ENCODE peak calls at places on chromosomes 3 and 15, in ten cellular contexts. Q is spleen, C is adrenal gland, J is HepG2, G is heart left ventricle, B is A549, S is stomach, D is ovary, L is vagina, H is tibial nerve. F is an unnamed sample.

GRCh38 chr15:28192772-28193171 is 93.7 kb upstream of the OCA2 start:
- DNase-seq in Q (no peak), C (no peak), J (no peak), G (no peak), B (no peak), S (no peak), D (no peak), L (no peak), H (no peak), F (no peak)

GRCh38 chr3:62252614-62253147 is 120.7 kb downstream of the FEZF2 start:
- DNase-seq in Q (no peak), C (peak), J (no peak), G (no peak), B (no peak), S (no peak), D (no peak), L (no peak), H (no peak), F (no peak)

GRCh38 chr15:74653426-74654082 is 37.9 kb downstream of the CLK3 start:
- DNase-seq in Q (no peak), C (no peak), J (no peak), G (peak), B (no peak), S (peak), D (no peak), L (no peak), H (no peak), F (no peak)

GRCh38 chr3:167816953-167817352 is 81.4 kb downstream of the SERPINI1 start:
- DNase-seq in Q (no peak), C (no peak), J (no peak), G (no peak), B (no peak), S (no peak), D (no peak), L (no peak), H (no peak), F (no peak)

GRCh38 chr3:44476181-44476599 is 1.3 kb downstream of the ZNF445 start:
- DNase-seq in Q (no peak), C (no peak), J (no peak), G (no peak), B (no peak), S (no peak), D (no peak), L (no peak), H (no peak), F (no peak)

GRCh38 chr3:16999871-17000270 is 115.1 kb downstream of the PLCL2 start:
- DNase-seq in Q (no peak), C (no peak), J (no peak), G (no peak), B (no peak), S (no peak), D (no peak), L (no peak), H (no peak), F (no peak)

GRCh38 chr3:137471553-137472204 is 292.4 kb upstream of the SOX14 start:
- DNase-seq in Q (no peak), C (no peak), J (no peak), G (no peak), B (no peak), S (no peak), D (no peak), L (no peak), H (no peak), F (no peak)

GRCh38 chr3:101725192-101725889 is 927 bp downstream of the CEP97 start:
- DNase-seq in Q (peak), C (peak), J (no peak), G (peak), B (peak), S (peak), D (no peak), L (no peak), H (peak), F (peak)

GRCh38 chr3:185943363-185944106 is 5.7 kb upstream of the TRA2B start:
- DNase-seq in Q (peak), C (peak), J (peak), G (peak), B (peak), S (peak), D (peak), L (no peak), H (peak), F (peak)

GRCh38 chr3:197462808-197463207 is 93.0 kb downstream of the BDH1 start:
- DNase-seq in Q (no peak), C (no peak), J (no peak), G (no peak), B (no peak), S (no peak), D (no peak), L (no peak), H (no peak), F (no peak)

GRCh38 chr3:23991236-23992050 is 46.4 kb downstream of the NR1D2 start:
- DNase-seq in Q (no peak), C (no peak), J (no peak), G (no peak), B (no peak), S (no peak), D (no peak), L (no peak), H (no peak), F (no peak)

GRCh38 chr3:122958290-122958689 is 69.3 kb downstream of the SEMA5B start:
- DNase-seq in Q (no peak), C (no peak), J (no peak), G (no peak), B (no peak), S (no peak), D (no peak), L (no peak), H (no peak), F (no peak)

GRCh38 chr15:80615783-80616391 is 79.2 kb upstream of the ABHD17C start:
- DNase-seq in Q (no peak), C (peak), J (peak), G (peak), B (no peak), S (peak), D (peak), L (peak), H (no peak), F (peak)

GRCh38 chr15:31399544-31400171 is 73.0 kb downstream of the KLF13 start:
- DNase-seq in Q (no peak), C (no peak), J (no peak), G (no peak), B (no peak), S (no peak), D (no peak), L (no peak), H (no peak), F (no peak)

GRCh38 chr3:4741404-4742307 is 237.6 kb upstream of the BHLHE40 start:
- DNase-seq in Q (no peak), C (peak), J (peak), G (peak), B (peak), S (peak), D (peak), L (no peak), H (peak), F (peak)

GRCh38 chr3:150736903-150737832 is 25.8 kb downstream of the SIAH2 start:
- DNase-seq in Q (no peak), C (peak), J (peak), G (no peak), B (no peak), S (no peak), D (no peak), L (no peak), H (peak), F (no peak)

GRCh38 chr3:131224886-131225550 is 156.6 kb upstream of the NUDT16 start:
- DNase-seq in Q (no peak), C (no peak), J (no peak), G (no peak), B (no peak), S (no peak), D (no peak), L (no peak), H (no peak), F (no peak)

GRCh38 chr3:53800041-53800440 is 46.2 kb downstream of the CHDH start:
- DNase-seq in Q (no peak), C (no peak), J (no peak), G (no peak), B (no peak), S (no peak), D (no peak), L (no peak), H (no peak), F (no peak)

GRCh38 chr15:42955518-42955917 is 34.9 kb upstream of the TTBK2 start:
- DNase-seq in Q (no peak), C (no peak), J (no peak), G (no peak), B (no peak), S (no peak), D (no peak), L (no peak), H (no peak), F (no peak)

GRCh38 chr3:51559266-51559907 is 20.9 kb downstream of the RAD54L2 start:
- DNase-seq in Q (no peak), C (peak), J (no peak), G (no peak), B (no peak), S (no peak), D (peak), L (no peak), H (peak), F (peak)

GRCh38 chr3:187750041-187750512 is 4.8 kb upstream of the BCL6 start:
- DNase-seq in Q (no peak), C (peak), J (peak), G (peak), B (peak), S (peak), D (peak), L (no peak), H (no peak), F (no peak)

GRCh38 chr3:8581806-8582436 is 62.7 kb downstream of the SSUH2 start:
- DNase-seq in Q (no peak), C (no peak), J (no peak), G (no peak), B (no peak), S (no peak), D (no peak), L (no peak), H (no peak), F (no peak)

GRCh38 chr15:31023841-31024240 is 32.4 kb upstream of the MTMR10 start:
- DNase-seq in Q (no peak), C (no peak), J (no peak), G (no peak), B (no peak), S (no peak), D (no peak), L (no peak), H (no peak), F (no peak)

GRCh38 chr3:186909078-186909853 is 21.1 kb upstream of the ST6GAL1 start:
- DNase-seq in Q (peak), C (no peak), J (peak), G (no peak), B (no peak), S (peak), D (no peak), L (no peak), H (no peak), F (no peak)

GRCh38 chr3:60323180-60323579 is 928.1 kb downstream of the FHIT start:
- DNase-seq in Q (no peak), C (no peak), J (no peak), G (no peak), B (no peak), S (no peak), D (no peak), L (no peak), H (no peak), F (no peak)

GRCh38 chr3:120145498-120146285 is 51.4 kb upstream of the GSK3B start:
- DNase-seq in Q (no peak), C (no peak), J (no peak), G (no peak), B (peak), S (no peak), D (no peak), L (no peak), H (no peak), F (no peak)

GRCh38 chr3:151976211-151977050 is 103.0 kb downstream of the SUCNR1 start:
- DNase-seq in Q (no peak), C (no peak), J (peak), G (no peak), B (peak), S (no peak), D (no peak), L (no peak), H (no peak), F (no peak)

GRCh38 chr15:77852241-77853007 is 219.7 kb upstream of the LINGO1 start:
- DNase-seq in Q (peak), C (no peak), J (no peak), G (no peak), B (no peak), S (no peak), D (no peak), L (no peak), H (no peak), F (no peak)

GRCh38 chr3:9704343-9705322 is 1.0 kb downstream of the CPNE9 start:
- DNase-seq in Q (peak), C (peak), J (peak), G (peak), B (peak), S (peak), D (no peak), L (no peak), H (no peak), F (peak)

GRCh38 chr3:148955544-148956346 is 35.6 kb upstream of the GYG1 start:
- DNase-seq in Q (no peak), C (peak), J (peak), G (peak), B (peak), S (peak), D (peak), L (no peak), H (peak), F (peak)

GRCh38 chr15:74542192-74543042 is 1.4 kb downstream of the ARID3B start:
- DNase-seq in Q (no peak), C (no peak), J (no peak), G (no peak), B (no peak), S (no peak), D (no peak), L (no peak), H (no peak), F (no peak)

GRCh38 chr3:133805384-133805701 is 272 bp upstream of the SRPRB start:
- DNase-seq in Q (no peak), C (no peak), J (no peak), G (no peak), B (no peak), S (no peak), D (no peak), L (no peak), H (no peak), F (no peak)

GRCh38 chr3:133804896-133805295 is 719 bp upstream of the SRPRB start:
- DNase-seq in Q (no peak), C (no peak), J (no peak), G (no peak), B (no peak), S (no peak), D (no peak), L (no peak), H (no peak), F (no peak)

GRCh38 chr3:133799794-133800585 is 5.6 kb upstream of the SRPRB start:
- DNase-seq in Q (no peak), C (peak), J (peak), G (peak), B (no peak), S (no peak), D (no peak), L (no peak), H (no peak), F (peak)

GRCh38 chr3:133803474-133803873 is 2.1 kb upstream of the SRPRB start:
- DNase-seq in Q (no peak), C (no peak), J (no peak), G (no peak), B (no peak), S (no peak), D (no peak), L (no peak), H (no peak), F (no peak)

GRCh38 chr3:133805702-133806475 is at the start of gene SRPRB:
- DNase-seq in Q (peak), C (peak), J (peak), G (peak), B (peak), S (peak), D (peak), L (no peak), H (peak), F (peak)
- TF ChIP-seq POLR2A in Q (peak), C (peak), J (peak), G (peak), B (peak), S (no peak), D (peak), L (no peak), H (peak), F (peak)

GRCh38 chr3:29515451-29515850 is 234.6 kb downstream of the RBMS3 start:
- DNase-seq in Q (no peak), C (no peak), J (no peak), G (no peak), B (no peak), S (no peak), D (no peak), L (no peak), H (no peak), F (no peak)

GRCh38 chr3:29512620-29513019 is 231.7 kb downstream of the RBMS3 start:
- DNase-seq in Q (no peak), C (no peak), J (no peak), G (no peak), B (no peak), S (no peak), D (no peak), L (no peak), H (no peak), F (no peak)

GRCh38 chr3:29513236-29513635 is 232.4 kb downstream of the RBMS3 start:
- DNase-seq in Q (no peak), C (peak), J (no peak), G (peak), B (no peak), S (no peak), D (no peak), L (no peak), H (no peak), F (no peak)

GRCh38 chr3:29514912-29515311 is 234.0 kb downstream of the RBMS3 start:
- DNase-seq in Q (no peak), C (no peak), J (no peak), G (no peak), B (no peak), S (no peak), D (no peak), L (no peak), H (no peak), F (no peak)

GRCh38 chr3:29514170-29514569 is 233.3 kb downstream of the RBMS3 start:
- DNase-seq in Q (no peak), C (no peak), J (no peak), G (no peak), B (no peak), S (no peak), D (no peak), L (no peak), H (no peak), F (no peak)
- H3K4me3 ChIP-seq in Q (no peak), C (no peak), J (no peak), G (no peak), B (no peak), S (no peak), D (no peak), L (no peak), H (no peak), F (no peak)

DNA sequence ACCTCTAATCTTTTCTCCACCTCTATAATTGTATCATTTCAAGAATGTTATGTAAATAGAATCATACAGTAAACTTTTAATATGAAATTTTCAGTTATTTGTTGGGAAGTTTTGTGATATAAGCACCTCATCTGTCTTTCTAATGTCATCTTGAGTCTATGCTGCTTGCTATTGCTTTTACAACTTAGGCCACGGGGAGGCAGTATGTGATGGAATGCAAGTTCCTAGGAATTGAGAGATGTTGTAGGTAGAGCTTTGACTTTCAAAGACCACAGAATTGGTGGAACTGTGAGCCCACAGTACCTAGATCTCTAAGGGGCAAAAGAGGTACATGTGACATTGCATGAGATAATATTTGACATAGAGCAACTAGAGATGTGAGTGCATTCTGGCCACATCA is 328.3 kb downstream of the MFSD1 start:
- DNase-seq in Q (no peak), C (peak), J (peak), G (no peak), B (no peak), S (no peak), D (no peak), L (no peak), H (no peak), F (peak)
- TF ChIP-seq CTCF in Q (no peak), C (peak), J (peak), G (peak), B (peak), S (no peak), D (no peak), L (no peak), H (no peak), F (no peak)

GRCh38 chr3:12582730-12583129 is 25.8 kb downstream of the MKRN2 start:
- DNase-seq in Q (no peak), C (no peak), J (no peak), G (no peak), B (no peak), S (no peak), D (no peak), L (no peak), H (no peak), F (no peak)

GRCh38 chr3:12585181-12585580 is 28.3 kb downstream of the MKRN2 start:
- DNase-seq in Q (no peak), C (no peak), J (no peak), G (no peak), B (no peak), S (no peak), D (no peak), L (no peak), H (no peak), F (no peak)

GRCh38 chr3:12583280-12583679 is 26.4 kb downstream of the MKRN2 start:
- DNase-seq in Q (no peak), C (no peak), J (no peak), G (no peak), B (no peak), S (no peak), D (no peak), L (no peak), H (no peak), F (no peak)

GRCh38 chr3:12585970-12586369 is 29.1 kb downstream of the MKRN2 start:
- DNase-seq in Q (no peak), C (no peak), J (no peak), G (no peak), B (no peak), S (no peak), D (no peak), L (no peak), H (no peak), F (no peak)

GRCh38 chr3:12584091-12584490 is 27.2 kb downstream of the MKRN2 start:
- DNase-seq in Q (no peak), C (no peak), J (no peak), G (no peak), B (no peak), S (no peak), D (no peak), L (no peak), H (no peak), F (no peak)
- TF ChIP-seq POLR2A in Q (no peak), C (no peak), J (no peak), G (no peak), B (no peak), S (no peak), D (no peak), L (no peak), H (no peak), F (no peak)

DNA sequence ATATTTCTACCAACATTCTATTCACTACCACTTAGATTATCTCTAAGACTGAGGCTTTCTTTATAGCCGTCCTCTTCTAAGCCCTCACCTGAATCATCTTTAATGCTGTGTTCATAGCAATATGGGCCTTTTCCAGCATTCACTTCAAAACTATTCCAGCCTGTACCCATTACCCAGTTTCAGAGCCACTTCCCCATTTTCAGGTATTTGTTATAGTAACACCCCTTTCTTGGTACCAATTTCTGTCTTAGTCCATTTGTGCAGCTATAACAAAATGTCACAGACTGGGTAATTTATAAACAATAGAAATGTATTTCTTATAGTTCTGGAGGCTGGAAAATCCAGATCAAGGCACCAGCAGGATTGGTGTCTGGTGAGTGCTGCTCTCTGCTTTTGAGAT is 45.7 kb downstream of the REC114 start:
- DNase-seq in Q (no peak), C (no peak), J (no peak), G (no peak), B (no peak), S (no peak), D (no peak), L (no peak), H (no peak), F (no peak)
- H3K4me3 ChIP-seq in Q (no peak), C (no peak), J (no peak), G (no peak), B (no peak), S (no peak), D (no peak), L (no peak), H (no peak), F (no peak)

F was measured in testis.